ENCODE peak calls at places on chromosome 22, in four cellular contexts. D, P, Q and W are unnamed samples.

GRCh38 chr22:23033116-23033905 is 37.0 kb upstream of the GNAZ start:
- DNase-seq in Q (no peak), P (no peak), D (no peak), W (no peak)

GRCh38 chr22:32073823-32074380 is 30.8 kb downstream of the SLC5A1 start:
- DNase-seq in P (no peak), Q (no peak), D (no peak), W (no peak)

GRCh38 chr22:31561238-31561887 is 65.0 kb downstream of the SFI1 start:
- DNase-seq in Q (peak; percentile 95), P (peak; percentile 89), D (peak; percentile 47), W (no peak)

GRCh38 chr22:26667140-26667539 is 9.8 kb downstream of the MIAT start:
- DNase-seq in D (no peak), P (no peak), Q (no peak), W (no peak)

GRCh38 chr22:44354288-44354687 is 41.5 kb upstream of the SHISAL1 start:
- DNase-seq in P (no peak), Q (no peak), D (no peak), W (no peak)

GRCh38 chr22:20002661-20003060 is 14.0 kb downstream of the ARVCF start:
- DNase-seq in Q (no peak), D (no peak), P (no peak), W (no peak)

GRCh38 chr22:50674606-50675552 is 2.3 kb downstream of the SHANK3 start:
- DNase-seq in Q (peak; percentile 79), P (peak; percentile 38), D (no peak), W (no peak)

GRCh38 chr22:20062766-20063083 is 17.3 kb upstream of the DGCR8 start:
- DNase-seq in Q (no peak), D (no peak), P (peak; percentile 62), W (no peak)

GRCh38 chr22:29912605-29913398 is 29.8 kb downstream of the MTMR3 start:
- DNase-seq in D (peak; percentile 85), Q (no peak), P (peak; percentile 85), W (peak; percentile 26)

GRCh38 chr22:46062971-46063631 is 86.1 kb upstream of the WNT7B start:
- DNase-seq in P (no peak), Q (no peak), D (no peak), W (no peak)

GRCh38 chr22:33835196-33835788 is 85.0 kb downstream of the LARGE1 start:
- DNase-seq in P (no peak), D (no peak), Q (peak; percentile 51), W (no peak)

GRCh38 chr22:45863981-45864751 is 112.8 kb downstream of the WNT7B start:
- DNase-seq in Q (peak; percentile 85), P (peak; percentile 64), D (peak; percentile 11), W (no peak)

DNA sequence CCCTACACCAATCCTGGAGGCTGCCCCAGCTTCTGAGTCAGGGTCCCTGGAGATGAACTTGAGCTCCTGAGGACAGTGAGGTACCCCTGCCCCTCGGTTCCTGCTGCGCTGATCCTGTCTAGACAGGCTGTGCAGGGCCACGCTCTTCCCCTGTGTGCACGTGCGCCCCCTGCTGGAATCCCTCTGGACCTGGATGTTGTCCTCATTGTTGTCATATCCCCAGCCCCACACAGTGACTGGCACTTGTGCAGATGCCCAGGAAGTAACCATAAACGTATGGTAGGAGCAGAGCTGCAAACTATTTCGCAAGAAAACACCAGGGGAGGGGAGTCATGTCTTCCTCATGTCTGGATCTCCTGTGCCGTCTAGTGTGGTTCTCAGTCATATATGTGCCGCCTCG is 114.7 kb downstream of the CRYBB2 start:
- DNase-seq in Q (peak; percentile 93), P (peak; percentile 33), D (no peak), W (no peak)
- TF ChIP-seq CTCF in Q (peak; percentile 96), P (peak; percentile 53), D (peak; percentile 27), W (peak; percentile 35)

DNA sequence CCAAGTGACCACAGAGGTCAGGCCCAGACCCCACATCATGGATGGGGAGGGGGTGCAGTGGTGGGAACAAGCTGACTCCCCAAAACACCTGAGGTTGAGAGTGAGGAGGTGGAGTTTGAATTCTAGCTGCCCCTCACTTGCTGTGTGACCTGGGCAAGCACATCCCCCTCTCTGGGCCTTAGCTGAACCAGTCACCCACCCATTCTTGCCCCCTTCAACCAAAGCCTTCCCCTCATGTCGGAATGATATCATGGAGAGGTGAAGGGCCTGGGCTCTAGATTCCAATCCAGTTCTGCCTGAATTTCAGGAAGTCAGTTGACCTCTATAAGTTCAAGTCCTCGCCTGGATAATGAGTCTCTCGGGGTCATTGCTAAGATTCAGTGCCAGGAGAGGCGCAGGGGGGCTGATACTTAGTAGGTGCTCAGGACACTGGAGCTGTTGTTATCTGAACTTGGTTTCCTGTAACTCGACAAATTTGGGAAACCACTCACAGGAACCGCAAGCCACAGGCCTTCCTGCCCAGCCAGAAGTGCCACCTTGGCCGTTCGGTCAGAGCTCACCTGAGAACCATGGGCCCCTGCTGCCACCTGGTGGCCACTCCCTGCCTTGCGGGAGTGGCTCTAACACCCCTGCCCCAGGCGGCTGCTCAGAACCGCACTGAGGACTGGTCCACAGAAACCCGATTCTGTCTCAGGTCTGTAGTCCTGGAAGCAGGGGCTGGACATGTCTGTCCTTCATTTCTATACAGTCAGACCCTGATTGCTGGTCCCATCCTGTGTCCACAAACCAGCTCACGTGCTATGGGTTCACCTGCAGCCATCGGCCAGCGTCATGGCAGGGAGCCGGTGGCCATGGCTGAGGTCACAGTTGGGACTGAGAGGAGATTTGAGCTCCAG is 6.9 kb downstream of the CDC42EP1 start:
- DNase-seq in P (peak; percentile 69), D (no peak), Q (peak; percentile 79), W (no peak)
- H3K4me3 ChIP-seq in P (no peak overlapping the region), D (no peak overlapping the region), Q (no peak overlapping the region), W (no peak overlapping the region)

GRCh38 chr22:43203471-43203981 is 16.6 kb upstream of the TTLL12 start:
- DNase-seq in Q (peak; percentile 33), P (peak; percentile 46), D (no peak), W (no peak)
- TF ChIP-seq CTCF in Q (peak; percentile 36), P (peak; percentile 12), D (no peak), W (no peak)

GRCh38 chr22:28514314-28514713 is 165.3 kb downstream of the TTC28 start:
- DNase-seq in Q (no peak), D (no peak), P (peak; percentile 16), W (no peak)
- H3K4me3 ChIP-seq in Q (no peak overlapping the region), D (no peak overlapping the region), P (no peak overlapping the region), W (no peak overlapping the region)

GRCh38 chr22:37194750-37195149 is 6.7 kb upstream of the C1QTNF6 start:
- DNase-seq in D (no peak), P (no peak), Q (no peak), W (no peak)

GRCh38 chr22:37195921-37196320 is 7.9 kb upstream of the C1QTNF6 start:
- DNase-seq in Q (no peak), D (no peak), P (peak; percentile 55), W (no peak)

GRCh38 chr22:37197451-37198289 is 9.6 kb upstream of the C1QTNF6 start:
- DNase-seq in P (peak; percentile 66), D (no peak), Q (no peak), W (no peak)

GRCh38 chr22:37198290-37199102 is 10.4 kb upstream of the C1QTNF6 start:
- DNase-seq in P (peak; percentile 79), D (no peak), Q (peak; percentile 81), W (no peak)

DNA sequence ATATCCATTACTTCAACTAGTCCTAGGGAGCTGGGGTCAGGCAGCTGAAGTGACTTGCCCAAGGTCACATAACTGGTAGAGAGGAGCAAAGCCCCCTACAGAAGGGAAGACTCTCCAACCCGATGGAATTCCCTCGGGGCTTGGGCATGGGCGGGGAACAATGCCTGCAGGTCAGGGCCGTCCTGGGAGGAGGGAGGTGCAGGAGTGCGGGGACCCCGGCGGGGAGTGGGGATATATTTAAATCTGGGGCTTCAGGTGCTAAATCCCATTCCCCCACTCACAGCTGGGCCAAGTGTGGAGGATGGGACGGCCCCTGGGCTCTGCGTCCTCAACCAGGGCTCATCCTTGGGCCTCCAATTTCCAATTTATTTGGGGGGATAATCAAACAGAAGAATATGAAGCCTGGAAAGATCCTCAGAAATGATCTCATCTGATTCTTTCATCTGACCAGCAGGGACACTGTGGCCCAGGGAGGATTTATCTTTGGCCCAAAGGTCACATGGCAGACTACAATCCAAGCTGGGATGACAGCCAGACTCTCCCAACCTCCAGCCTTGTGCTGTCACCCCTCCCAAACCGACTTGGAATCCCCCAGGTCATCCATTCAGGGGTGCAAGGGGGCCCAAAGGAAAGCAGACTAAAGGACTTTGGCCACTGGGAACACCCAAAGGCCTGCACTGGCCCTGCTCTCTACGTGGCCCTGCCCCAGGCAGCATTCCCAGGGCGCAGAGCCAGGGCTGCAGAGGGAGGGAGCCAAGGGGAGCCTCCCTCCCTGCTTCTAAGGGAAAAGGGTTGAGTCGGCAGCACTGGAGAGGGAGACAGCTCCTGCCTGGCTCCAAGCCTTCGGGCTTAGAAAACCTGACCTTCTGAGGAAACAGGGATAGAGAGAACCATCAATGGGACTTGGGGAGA is 8.7 kb upstream of the C1QTNF6 start:
- DNase-seq in Q (no peak), D (peak; percentile 38), P (peak; percentile 94), W (peak; percentile 61)
- TF ChIP-seq CTCF in Q (peak; percentile 7), D (peak; percentile 14), P (no peak), W (peak; percentile 29)

DNA sequence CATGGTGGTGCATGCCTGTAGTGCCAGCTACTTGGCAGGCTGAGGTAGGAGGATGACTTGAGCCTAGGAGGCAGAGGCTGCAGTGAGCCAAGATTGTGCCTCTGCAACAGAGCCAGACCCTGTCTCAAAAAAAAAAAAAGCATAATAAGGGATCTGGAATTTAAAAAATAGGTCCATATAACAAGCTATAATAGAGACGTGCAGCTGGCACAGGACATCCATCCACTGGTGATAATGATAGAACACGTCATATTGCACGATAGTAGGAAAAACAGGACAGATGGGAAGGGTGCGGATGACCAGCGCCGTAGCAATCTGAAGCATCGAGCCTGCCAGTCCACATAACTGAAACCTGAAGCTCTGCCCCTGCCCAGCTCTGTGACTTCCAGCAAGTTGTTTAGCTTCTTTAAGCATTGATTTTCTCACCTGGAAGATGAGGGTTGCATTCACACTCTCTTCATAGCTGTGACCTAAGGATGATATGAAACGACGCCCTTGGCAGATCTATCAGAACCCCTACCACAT is 60.3 kb upstream of the PRODH start:
- DNase-seq in Q (no peak), D (no peak), P (no peak), W (no peak)
- H3K4me3 ChIP-seq in Q (no peak overlapping the region), D (no peak overlapping the region), P (no peak overlapping the region), W (no peak overlapping the region)

DNA sequence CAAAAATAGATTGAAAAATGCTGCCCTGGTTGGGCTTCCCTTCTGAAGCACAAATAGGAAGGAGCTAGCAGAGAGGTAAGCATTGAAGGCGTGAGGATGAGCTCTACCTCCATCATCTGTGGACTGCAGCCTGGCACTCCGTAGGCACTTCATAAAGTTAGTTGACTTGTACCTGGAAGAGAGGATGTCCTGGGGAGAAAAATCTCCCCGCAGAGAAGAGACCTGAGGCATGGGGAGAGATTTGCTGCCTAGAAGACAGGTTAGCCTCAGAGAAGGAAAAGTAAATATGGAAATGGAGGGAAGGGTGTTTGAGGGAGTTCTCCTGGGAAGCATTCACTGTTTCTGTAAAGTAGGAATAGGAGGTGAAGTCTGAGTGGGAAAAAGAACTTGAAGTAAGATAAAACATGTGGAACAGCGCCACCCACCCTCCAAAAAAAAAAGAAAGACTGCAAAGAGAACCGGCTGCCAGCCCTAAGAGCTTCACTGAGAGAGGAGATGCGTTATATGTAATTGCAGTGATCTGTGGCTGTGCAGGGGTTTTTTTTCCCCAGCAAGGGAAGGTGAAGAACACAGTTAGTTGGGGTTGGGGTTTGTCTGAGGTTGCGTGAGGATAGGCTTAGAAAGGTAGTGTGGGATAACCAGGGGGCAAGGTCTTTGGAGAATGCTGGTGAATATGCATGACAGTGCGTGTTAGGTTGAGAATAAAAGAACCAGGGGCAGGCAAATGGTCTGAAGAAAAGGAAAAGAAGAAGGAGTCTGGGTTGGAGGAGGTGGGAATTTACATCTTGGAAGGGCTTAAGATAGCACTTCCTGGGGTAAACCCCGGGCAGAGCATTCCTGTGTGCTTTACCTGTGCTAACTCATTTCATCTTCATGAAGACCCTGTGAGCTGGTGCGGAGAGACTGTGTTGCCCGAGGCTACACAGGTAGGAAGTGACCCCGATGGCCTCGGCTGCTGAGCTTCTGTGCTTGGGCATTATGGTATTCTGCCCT is 16.0 kb downstream of the TNRC6B start:
- DNase-seq in Q (no peak), D (no peak), P (peak; percentile 69), W (no peak)
- TF ChIP-seq CTCF in Q (peak; percentile 45), D (peak; percentile 44), P (peak; percentile 52), W (peak; percentile 42)